ENCODE peak calls at places on chromosome X, in five cellular contexts. One of them, this sample, is unnamed.
A peak's percentile ranks its signal among the peaks of the same experiment; 100 is the strongest.

GRCh38 chrX:48896611-48897011 is 957 bp downstream of the TIMM17B start:
- DNase-seq in hepatocyte: no peak
- DNase-seq in PC-3: no peak
- DNase-seq in GM23248: peak; percentile 20
- DNase-seq in HCT116: no peak
- DNase-seq in this sample: no peak

GRCh38 chrX:114344756-114345155 is 239.1 kb upstream of the HTR2C start:
- DNase-seq in hepatocyte: peak; percentile 59
- DNase-seq in PC-3: peak; percentile 49
- DNase-seq in GM23248: peak; percentile 61
- DNase-seq in HCT116: peak; percentile 26
- DNase-seq in this sample: peak; percentile 17

GRCh38 chrX:118329179-118329578 is 16.7 kb upstream of the WDR44 start:
- DNase-seq in hepatocyte: no peak
- DNase-seq in PC-3: no peak
- DNase-seq in GM23248: no peak
- DNase-seq in HCT116: no peak
- DNase-seq in this sample: no peak

GRCh38 chrX:17078031-17078730 is 131.7 kb downstream of the REPS2 start:
- DNase-seq in hepatocyte: no peak
- DNase-seq in PC-3: peak; percentile 42
- DNase-seq in GM23248: peak; percentile 59
- DNase-seq in HCT116: no peak
- DNase-seq in this sample: no peak

GRCh38 chrX:83916525-83916924 is 55.6 kb downstream of the CYLC1 start:
- DNase-seq in hepatocyte: peak; percentile 32
- DNase-seq in PC-3: peak; percentile 55
- DNase-seq in GM23248: peak; percentile 43
- DNase-seq in HCT116: no peak
- DNase-seq in this sample: peak; percentile 32

GRCh38 chrX:153765138-153766079 is 1.4 kb downstream of the PLXNB3 start:
- DNase-seq in hepatocyte: no peak
- DNase-seq in PC-3: no peak
- DNase-seq in GM23248: peak; percentile 56
- DNase-seq in HCT116: no peak
- DNase-seq in this sample: no peak

GRCh38 chrX:17805120-17805519 is 56.0 kb downstream of the RAI2 start:
- DNase-seq in hepatocyte: no peak
- DNase-seq in PC-3: peak; percentile 11
- DNase-seq in GM23248: no peak
- DNase-seq in HCT116: no peak
- DNase-seq in this sample: no peak

GRCh38 chrX:110162131-110162530 is 155.8 kb downstream of the AMMECR1 start:
- DNase-seq in hepatocyte: no peak
- DNase-seq in PC-3: no peak
- DNase-seq in GM23248: no peak
- DNase-seq in HCT116: no peak
- DNase-seq in this sample: no peak

GRCh38 chrX:134669378-134670098 is 11.3 kb upstream of the PLAC1 start:
- DNase-seq in hepatocyte: peak; percentile 55
- DNase-seq in PC-3: peak; percentile 87
- DNase-seq in GM23248: peak; percentile 93
- DNase-seq in HCT116: no peak
- DNase-seq in this sample: no peak

GRCh38 chrX:150298841-150299551 is 64.1 kb upstream of the MAMLD1 start:
- DNase-seq in hepatocyte: no peak
- DNase-seq in PC-3: peak; percentile 42
- DNase-seq in GM23248: no peak
- DNase-seq in HCT116: no peak
- DNase-seq in this sample: no peak

GRCh38 chrX:13167444-13168207 is 123.2 kb upstream of the FAM9C start:
- DNase-seq in hepatocyte: peak; percentile 24
- DNase-seq in PC-3: no peak
- DNase-seq in GM23248: peak; percentile 67
- DNase-seq in HCT116: no peak
- DNase-seq in this sample: no peak

GRCh38 chrX:107673933-107674479 is 45.7 kb downstream of the PRPS1 start:
- DNase-seq in hepatocyte: peak; percentile 88
- DNase-seq in PC-3: no peak
- DNase-seq in GM23248: peak; percentile 59
- DNase-seq in HCT116: no peak
- DNase-seq in this sample: peak; percentile 88

GRCh38 chrX:40733691-40734090 is 1.7 kb downstream of the MED14 start:
- DNase-seq in hepatocyte: no peak
- DNase-seq in PC-3: no peak
- DNase-seq in GM23248: peak; percentile 17
- DNase-seq in HCT116: no peak
- DNase-seq in this sample: no peak

GRCh38 chrX:37959212-37960021 is 46.9 kb upstream of the SYTL5 start:
- DNase-seq in hepatocyte: peak; percentile 34
- DNase-seq in PC-3: no peak
- DNase-seq in GM23248: no peak
- DNase-seq in HCT116: no peak
- DNase-seq in this sample: no peak

GRCh38 chrX:15202458-15203177 is 67.3 kb downstream of the ASB9 start:
- DNase-seq in hepatocyte: no peak
- DNase-seq in PC-3: peak; percentile 57
- DNase-seq in GM23248: peak; percentile 68
- DNase-seq in HCT116: no peak
- DNase-seq in this sample: no peak

GRCh38 chrX:65689377-65689776 is 21.9 kb downstream of the MSN start:
- DNase-seq in hepatocyte: no peak
- DNase-seq in PC-3: peak; percentile 55
- DNase-seq in GM23248: no peak
- DNase-seq in HCT116: no peak
- DNase-seq in this sample: no peak

GRCh38 chrX:44733931-44734330 is 109.9 kb upstream of the DUSP21 start:
- DNase-seq in hepatocyte: no peak
- DNase-seq in PC-3: peak; percentile 9
- DNase-seq in GM23248: peak; percentile 54
- DNase-seq in HCT116: no peak
- DNase-seq in this sample: no peak

GRCh38 chrX:48306175-48306574 is 50.3 kb downstream of the SSX3 start:
- DNase-seq in hepatocyte: no peak
- DNase-seq in PC-3: no peak
- DNase-seq in GM23248: no peak
- DNase-seq in HCT116: no peak
- DNase-seq in this sample: no peak

GRCh38 chrX:107493141-107493540 is 43.7 kb downstream of the FRMPD3 start:
- DNase-seq in hepatocyte: no peak
- DNase-seq in PC-3: peak; percentile 56
- DNase-seq in GM23248: no peak
- DNase-seq in HCT116: no peak
- DNase-seq in this sample: no peak

GRCh38 chrX:148363836-148364235 is 136.6 kb upstream of the AFF2 start:
- DNase-seq in hepatocyte: peak; percentile 33
- DNase-seq in PC-3: no peak
- DNase-seq in GM23248: no peak
- DNase-seq in HCT116: no peak
- DNase-seq in this sample: no peak

GRCh38 chrX:151970661-151971060 is 3.8 kb downstream of the GABRE start:
- DNase-seq in hepatocyte: peak; percentile 28
- DNase-seq in PC-3: peak; percentile 65
- DNase-seq in GM23248: peak; percentile 92
- DNase-seq in HCT116: no peak
- DNase-seq in this sample: no peak

GRCh38 chrX:126165401-126165720 is 728 bp downstream of the DCAF12L2 start:
- DNase-seq in hepatocyte: no peak
- DNase-seq in PC-3: no peak
- DNase-seq in GM23248: no peak
- DNase-seq in HCT116: no peak
- DNase-seq in this sample: no peak

GRCh38 chrX:47483310-47484268 is 567 bp upstream of the ZNF41 start:
- DNase-seq in hepatocyte: peak; percentile 20
- DNase-seq in PC-3: peak; percentile 25
- DNase-seq in GM23248: peak; percentile 60
- DNase-seq in HCT116: no peak
- DNase-seq in this sample: no peak

GRCh38 chrX:136147966-136148365 is 633 bp downstream of the FHL1 start:
- DNase-seq in hepatocyte: no peak
- DNase-seq in PC-3: no peak
- DNase-seq in GM23248: no peak
- DNase-seq in HCT116: no peak
- DNase-seq in this sample: no peak

GRCh38 chrX:106959897-106960296 is 39.7 kb downstream of the CLDN2 start:
- DNase-seq in hepatocyte: peak; percentile 50
- DNase-seq in PC-3: peak; percentile 64
- DNase-seq in GM23248: peak; percentile 37
- DNase-seq in HCT116: no peak
- DNase-seq in this sample: no peak

GRCh38 chrX:152817082-152817744 is 13.3 kb downstream of the CETN2 start:
- DNase-seq in hepatocyte: peak; percentile 46
- DNase-seq in PC-3: peak; percentile 65
- DNase-seq in GM23248: peak; percentile 66
- DNase-seq in HCT116: no peak
- DNase-seq in this sample: no peak

GRCh38 chrX:40628506-40628905 is 5.3 kb downstream of the MPC1L start:
- DNase-seq in hepatocyte: no peak
- DNase-seq in PC-3: no peak
- DNase-seq in GM23248: peak; percentile 14
- DNase-seq in HCT116: no peak
- DNase-seq in this sample: no peak

GRCh38 chrX:150690126-150690525 is 3.1 kb upstream of the MTMR1 start:
- DNase-seq in hepatocyte: no peak
- DNase-seq in PC-3: peak; percentile 95
- DNase-seq in GM23248: peak; percentile 91
- DNase-seq in HCT116: peak; percentile 39
- DNase-seq in this sample: no peak

GRCh38 chrX:57211906-57212305 is 74.6 kb upstream of the FAAH2 start:
- DNase-seq in hepatocyte: no peak
- DNase-seq in PC-3: no peak
- DNase-seq in GM23248: no peak
- DNase-seq in HCT116: no peak
- DNase-seq in this sample: no peak

GRCh38 chrX:53211391-53211978 is 13.5 kb downstream of the KDM5C start:
- DNase-seq in hepatocyte: no peak
- DNase-seq in PC-3: peak; percentile 89
- DNase-seq in GM23248: peak; percentile 65
- DNase-seq in HCT116: no peak
- DNase-seq in this sample: no peak

GRCh38 chrX:44299177-44299576 is 44.3 kb downstream of the EFHC2 start:
- DNase-seq in hepatocyte: no peak
- DNase-seq in PC-3: no peak
- DNase-seq in GM23248: no peak
- DNase-seq in HCT116: no peak
- DNase-seq in this sample: no peak

GRCh38 chrX:6223516-6223915 is 5.2 kb downstream of the NLGN4X start:
- DNase-seq in hepatocyte: no peak
- DNase-seq in PC-3: no peak
- DNase-seq in GM23248: no peak
- DNase-seq in HCT116: no peak
- DNase-seq in this sample: no peak

GRCh38 chrX:68648960-68649359 is 1.5 kb downstream of the STARD8 start:
- DNase-seq in hepatocyte: no peak
- DNase-seq in PC-3: peak; percentile 13
- DNase-seq in GM23248: peak; percentile 18
- DNase-seq in HCT116: no peak
- DNase-seq in this sample: no peak

GRCh38 chrX:15877380-15877779 is 22.8 kb upstream of the AP1S2 start:
- DNase-seq in hepatocyte: no peak
- DNase-seq in PC-3: peak; percentile 22
- DNase-seq in GM23248: peak; percentile 60
- DNase-seq in HCT116: no peak
- DNase-seq in this sample: no peak

GRCh38 chrX:83160096-83160495 is 348.0 kb upstream of the POU3F4 start:
- DNase-seq in hepatocyte: no peak
- DNase-seq in PC-3: no peak
- DNase-seq in GM23248: no peak
- DNase-seq in HCT116: no peak
- DNase-seq in this sample: no peak

GRCh38 chrX:153576961-153577360 is 22.0 kb downstream of the CCNQ start:
- DNase-seq in hepatocyte: no peak
- DNase-seq in PC-3: no peak
- DNase-seq in GM23248: no peak
- DNase-seq in HCT116: no peak
- DNase-seq in this sample: no peak

GRCh38 chrX:129939986-129940385 is 34.0 kb downstream of the UTP14A start:
- DNase-seq in hepatocyte: no peak
- DNase-seq in PC-3: no peak
- DNase-seq in GM23248: no peak
- DNase-seq in HCT116: no peak
- DNase-seq in this sample: no peak

GRCh38 chrX:36434521-36434920 is 515.0 kb downstream of the CFAP47 start:
- DNase-seq in hepatocyte: no peak
- DNase-seq in PC-3: peak; percentile 8
- DNase-seq in GM23248: no peak
- DNase-seq in HCT116: no peak
- DNase-seq in this sample: no peak

GRCh38 chrX:56745019-56745418 is 16.0 kb downstream of the NBDY start:
- DNase-seq in hepatocyte: no peak
- DNase-seq in PC-3: peak; percentile 78
- DNase-seq in GM23248: peak; percentile 84
- DNase-seq in HCT116: peak; percentile 50
- DNase-seq in this sample: no peak

GRCh38 chrX:119990409-119990994 is 47.0 kb upstream of the NKAP start:
- DNase-seq in hepatocyte: no peak
- DNase-seq in PC-3: no peak
- DNase-seq in GM23248: no peak
- DNase-seq in HCT116: no peak
- DNase-seq in this sample: peak; percentile 12
- TF ChIP-seq EZH2 in hepatocyte: no peak
- TF ChIP-seq EZH2 in PC-3: no peak
- TF ChIP-seq EZH2 in GM23248: no peak
- TF ChIP-seq EZH2 in HCT116: no peak
- TF ChIP-seq EZH2 in this sample: no peak

GRCh38 chrX:137563681-137564651 is 2.0 kb upstream of the ZIC3 start:
- DNase-seq in hepatocyte: no peak
- DNase-seq in PC-3: no peak
- DNase-seq in GM23248: no peak
- DNase-seq in HCT116: no peak
- DNase-seq in this sample: no peak
- H3K4me3 ChIP-seq in hepatocyte: no peak overlapping the region
- H3K4me3 ChIP-seq in PC-3: no peak overlapping the region
- H3K4me3 ChIP-seq in GM23248: no peak overlapping the region
- H3K4me3 ChIP-seq in HCT116: no peak overlapping the region
- H3K4me3 ChIP-seq in this sample: no peak overlapping the region

DNA sequence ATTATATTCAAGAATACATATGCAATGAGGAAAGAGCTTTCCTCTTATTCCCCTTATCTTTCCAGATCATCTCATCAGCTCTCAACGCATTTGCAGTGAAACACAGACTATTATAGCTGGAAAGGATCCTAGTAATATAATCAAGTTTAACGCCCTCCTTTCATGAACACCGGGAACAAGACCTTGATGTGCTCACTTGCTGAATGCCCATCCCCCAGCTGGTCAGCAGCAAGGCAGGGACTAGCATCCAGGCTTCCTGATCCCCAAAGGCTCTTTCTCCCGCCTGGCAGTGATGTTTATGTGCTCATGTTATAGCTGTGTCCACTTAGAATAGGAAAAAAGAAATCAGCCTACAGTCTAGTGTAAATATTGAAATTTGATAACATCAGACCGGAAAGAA is 24.6 kb downstream of the GPC4 start:
- DNase-seq in hepatocyte: no peak
- DNase-seq in PC-3: no peak
- DNase-seq in GM23248: no peak
- DNase-seq in HCT116: no peak
- DNase-seq in this sample: no peak
- H3K9me2 ChIP-seq in hepatocyte: no peaks in the 10 kb centered on the region
- H3K9me2 ChIP-seq in PC-3: no peaks in the 10 kb centered on the region
- H3K9me2 ChIP-seq in GM23248: no peaks in the 10 kb centered on the region
- H3K9me2 ChIP-seq in HCT116: no peaks in the 10 kb centered on the region
- H3K9me2 ChIP-seq in this sample: no peaks in the 10 kb centered on the region

GRCh38 chrX:72018277-72019112 is 107.8 kb downstream of the NHSL2 start:
- DNase-seq in hepatocyte: peak; percentile 92
- DNase-seq in PC-3: peak; percentile 91
- DNase-seq in GM23248: peak; percentile 93
- DNase-seq in HCT116: peak; percentile 55
- DNase-seq in this sample: peak; percentile 73
- TF ChIP-seq EZH2 in hepatocyte: no peak
- TF ChIP-seq EZH2 in PC-3: no peak
- TF ChIP-seq EZH2 in GM23248: no peak
- TF ChIP-seq EZH2 in HCT116: no peak
- TF ChIP-seq EZH2 in this sample: no peak

This sample was measured in MM.1S.